ENCODE peak calls at places on chromosomes 12 and 14, in nine cellular contexts. One of them, this sample, is unnamed.
A peak's percentile ranks its signal among the peaks of the same experiment; 100 is the strongest.

GRCh38 chr14:92472860-92473259 is 40.7 kb upstream of the RIN3 start:
- DNase-seq in natural killer cell: no peak
- DNase-seq in neural crest cell: no peak
- DNase-seq in B cell: peak; percentile 36
- DNase-seq in mucosa of descending colon: no peak
- DNase-seq in RWPE1: no peak
- DNase-seq in lower lobe of right lung: no peak
- DNase-seq in AG09319: no peak
- DNase-seq in cardiac fibroblast: no peak
- DNase-seq in this sample: no peak

GRCh38 chr14:102020058-102020971 is 55.9 kb downstream of the DYNC1H1 start:
- DNase-seq in B cell: no peak
- DNase-seq in mucosa of descending colon: no peak
- DNase-seq in neural crest cell: no peak
- DNase-seq in cardiac fibroblast: no peak
- DNase-seq in lower lobe of right lung: no peak
- DNase-seq in AG09319: peak; percentile 38
- DNase-seq in RWPE1: no peak
- DNase-seq in natural killer cell: no peak
- DNase-seq in this sample: no peak

GRCh38 chr12:123165537-123165936 is 14.6 kb upstream of the PITPNM2 start:
- DNase-seq in mucosa of descending colon: no peak
- DNase-seq in AG09319: no peak
- DNase-seq in B cell: no peak
- DNase-seq in natural killer cell: no peak
- DNase-seq in RWPE1: no peak
- DNase-seq in cardiac fibroblast: no peak
- DNase-seq in neural crest cell: no peak
- DNase-seq in lower lobe of right lung: no peak
- DNase-seq in this sample: no peak

GRCh38 chr14:55233591-55233990 is 37.6 kb upstream of the FBXO34 start:
- DNase-seq in B cell: no peak
- DNase-seq in AG09319: no peak
- DNase-seq in natural killer cell: no peak
- DNase-seq in cardiac fibroblast: no peak
- DNase-seq in neural crest cell: no peak
- DNase-seq in RWPE1: no peak
- DNase-seq in mucosa of descending colon: no peak
- DNase-seq in lower lobe of right lung: no peak
- DNase-seq in this sample: no peak

GRCh38 chr14:80946187-80946586 is 4.6 kb upstream of the CEP128 start:
- DNase-seq in neural crest cell: no peak
- DNase-seq in RWPE1: no peak
- DNase-seq in AG09319: no peak
- DNase-seq in mucosa of descending colon: no peak
- DNase-seq in B cell: no peak
- DNase-seq in cardiac fibroblast: no peak
- DNase-seq in lower lobe of right lung: no peak
- DNase-seq in natural killer cell: no peak
- DNase-seq in this sample: no peak

GRCh38 chr14:33359288-33359881 is 420.7 kb downstream of the NPAS3 start:
- DNase-seq in AG09319: no peak
- DNase-seq in lower lobe of right lung: no peak
- DNase-seq in B cell: no peak
- DNase-seq in RWPE1: no peak
- DNase-seq in natural killer cell: no peak
- DNase-seq in neural crest cell: no peak
- DNase-seq in mucosa of descending colon: peak; percentile 34
- DNase-seq in cardiac fibroblast: no peak
- DNase-seq in this sample: no peak

GRCh38 chr12:48788522-48788851 is 402 bp downstream of the ADCY6 start:
- DNase-seq in natural killer cell: no peak
- DNase-seq in B cell: no peak
- DNase-seq in cardiac fibroblast: no peak
- DNase-seq in RWPE1: peak; percentile 14
- DNase-seq in mucosa of descending colon: no peak
- DNase-seq in lower lobe of right lung: no peak
- DNase-seq in AG09319: no peak
- DNase-seq in neural crest cell: peak; percentile 16
- DNase-seq in this sample: peak; percentile 43

GRCh38 chr14:93790966-93791365 is 2.7 kb upstream of the PRIMA1 start:
- DNase-seq in natural killer cell: no peak
- DNase-seq in RWPE1: no peak
- DNase-seq in mucosa of descending colon: no peak
- DNase-seq in AG09319: no peak
- DNase-seq in cardiac fibroblast: no peak
- DNase-seq in neural crest cell: no peak
- DNase-seq in B cell: no peak
- DNase-seq in lower lobe of right lung: no peak
- DNase-seq in this sample: no peak

GRCh38 chr12:6963016-6963731 is 7.3 kb downstream of the PHB2 start:
- DNase-seq in cardiac fibroblast: no peak
- DNase-seq in natural killer cell: no peak
- DNase-seq in lower lobe of right lung: peak; percentile 93
- DNase-seq in mucosa of descending colon: peak; percentile 97
- DNase-seq in B cell: no peak
- DNase-seq in RWPE1: peak; percentile 88
- DNase-seq in AG09319: no peak
- DNase-seq in neural crest cell: no peak
- DNase-seq in this sample: peak; percentile 74

GRCh38 chr14:76768201-76768656 is 7.0 kb downstream of the VASH1 start:
- DNase-seq in lower lobe of right lung: peak; percentile 84
- DNase-seq in AG09319: no peak
- DNase-seq in neural crest cell: no peak
- DNase-seq in mucosa of descending colon: peak; percentile 38
- DNase-seq in B cell: no peak
- DNase-seq in natural killer cell: peak; percentile 59
- DNase-seq in RWPE1: no peak
- DNase-seq in cardiac fibroblast: peak; percentile 54
- DNase-seq in this sample: no peak

GRCh38 chr14:56585461-56586084 is 6.0 kb downstream of the TMEM260 start:
- DNase-seq in mucosa of descending colon: no peak
- DNase-seq in natural killer cell: no peak
- DNase-seq in neural crest cell: no peak
- DNase-seq in B cell: no peak
- DNase-seq in cardiac fibroblast: no peak
- DNase-seq in AG09319: no peak
- DNase-seq in lower lobe of right lung: no peak
- DNase-seq in RWPE1: no peak
- DNase-seq in this sample: no peak

GRCh38 chr14:29821665-29822429 is 105.8 kb downstream of the PRKD1 start:
- DNase-seq in B cell: no peak
- DNase-seq in AG09319: no peak
- DNase-seq in lower lobe of right lung: no peak
- DNase-seq in cardiac fibroblast: no peak
- DNase-seq in mucosa of descending colon: no peak
- DNase-seq in neural crest cell: no peak
- DNase-seq in RWPE1: no peak
- DNase-seq in natural killer cell: no peak
- DNase-seq in this sample: no peak

GRCh38 chr12:74381968-74382367 is 155.7 kb upstream of the ATXN7L3B start:
- DNase-seq in mucosa of descending colon: no peak
- DNase-seq in B cell: no peak
- DNase-seq in RWPE1: no peak
- DNase-seq in natural killer cell: no peak
- DNase-seq in cardiac fibroblast: no peak
- DNase-seq in neural crest cell: no peak
- DNase-seq in AG09319: no peak
- DNase-seq in lower lobe of right lung: no peak
- DNase-seq in this sample: no peak

GRCh38 chr14:68449565-68450295 is 343.1 kb downstream of the ZFP36L1 start:
- DNase-seq in mucosa of descending colon: no peak
- DNase-seq in RWPE1: no peak
- DNase-seq in lower lobe of right lung: no peak
- DNase-seq in neural crest cell: no peak
- DNase-seq in AG09319: no peak
- DNase-seq in cardiac fibroblast: no peak
- DNase-seq in natural killer cell: no peak
- DNase-seq in B cell: no peak
- DNase-seq in this sample: no peak

GRCh38 chr12:118360785-118361404 is 11.8 kb downstream of the TAOK3 start:
- DNase-seq in AG09319: peak; percentile 60
- DNase-seq in natural killer cell: no peak
- DNase-seq in RWPE1: peak; percentile 59
- DNase-seq in B cell: no peak
- DNase-seq in lower lobe of right lung: no peak
- DNase-seq in cardiac fibroblast: peak; percentile 49
- DNase-seq in neural crest cell: no peak
- DNase-seq in mucosa of descending colon: no peak
- DNase-seq in this sample: no peak

DNA sequence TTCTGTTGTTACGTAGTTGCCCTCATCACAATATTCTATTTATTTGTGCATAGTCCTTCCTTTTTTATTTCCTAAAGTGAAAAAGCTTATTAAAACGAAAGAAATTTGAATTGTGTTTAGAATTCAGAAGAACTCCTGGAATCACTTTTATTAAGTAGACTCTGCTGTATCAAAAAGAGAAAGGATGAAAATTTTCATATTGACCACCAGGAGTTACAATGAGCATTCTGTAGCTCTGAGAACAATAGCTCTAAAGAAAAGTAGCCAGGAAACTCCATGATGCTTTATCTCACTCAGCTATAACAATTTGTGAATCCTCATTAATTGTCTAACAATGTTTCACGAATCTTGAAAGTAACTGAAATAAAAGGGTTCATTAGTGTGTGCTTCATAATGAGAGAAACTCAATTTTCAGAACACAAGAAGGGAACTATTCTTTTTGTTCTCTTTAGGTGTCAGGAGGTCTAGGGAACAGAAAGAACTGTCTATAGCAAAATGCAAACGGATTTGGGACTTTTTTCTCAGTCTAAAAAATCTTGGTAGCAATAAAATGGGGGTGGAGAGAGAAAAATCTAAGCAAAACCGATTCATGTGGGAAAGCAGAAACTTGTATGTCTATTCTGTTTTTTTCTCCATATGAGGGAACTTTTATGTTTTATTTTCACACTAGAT is 19.3 kb downstream of the ASCL1 start:
- DNase-seq in mucosa of descending colon: no peak
- DNase-seq in natural killer cell: no peak
- DNase-seq in RWPE1: no peak
- DNase-seq in lower lobe of right lung: no peak
- DNase-seq in B cell: no peak
- DNase-seq in neural crest cell: no peak
- DNase-seq in cardiac fibroblast: no peak
- DNase-seq in AG09319: no peak
- DNase-seq in this sample: no peak
- TF ChIP-seq CTCF in mucosa of descending colon: no peak
- TF ChIP-seq CTCF in natural killer cell: no peak
- TF ChIP-seq CTCF in RWPE1: no peak
- TF ChIP-seq CTCF in lower lobe of right lung: no peak
- TF ChIP-seq CTCF in B cell: no peak
- TF ChIP-seq CTCF in neural crest cell: peak; percentile 54
- TF ChIP-seq CTCF in cardiac fibroblast: no peak
- TF ChIP-seq CTCF in AG09319: no peak
- TF ChIP-seq CTCF in this sample: peak; percentile 29

DNA sequence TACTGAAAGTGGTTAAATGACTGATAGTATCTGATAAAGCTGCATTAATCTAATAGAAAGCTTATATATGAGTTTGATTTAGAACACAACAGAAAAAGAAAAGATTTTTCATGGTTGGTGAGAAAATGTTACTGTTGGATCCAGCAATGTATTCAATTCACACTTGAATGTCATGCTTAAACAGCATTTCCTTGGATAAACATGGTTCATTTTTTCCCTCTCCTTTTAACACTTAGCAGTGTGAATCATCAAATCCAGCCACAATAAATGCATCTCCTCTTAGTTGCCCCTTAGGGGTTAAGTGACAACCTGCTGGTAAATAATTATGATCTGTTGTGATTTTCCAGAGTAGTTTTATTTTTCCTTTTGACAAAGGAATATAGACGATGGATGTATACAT is 74.9 kb upstream of the GRIP1 start:
- DNase-seq in AG09319: no peak
- DNase-seq in B cell: no peak
- DNase-seq in natural killer cell: no peak
- DNase-seq in mucosa of descending colon: no peak
- DNase-seq in neural crest cell: no peak
- DNase-seq in RWPE1: no peak
- DNase-seq in lower lobe of right lung: no peak
- DNase-seq in cardiac fibroblast: no peak
- DNase-seq in this sample: no peak
- TF ChIP-seq CTCF in AG09319: no peak
- TF ChIP-seq CTCF in B cell: no peak
- TF ChIP-seq CTCF in natural killer cell: no peak
- TF ChIP-seq CTCF in mucosa of descending colon: no peak
- TF ChIP-seq CTCF in neural crest cell: no peak
- TF ChIP-seq CTCF in RWPE1: no peak
- TF ChIP-seq CTCF in lower lobe of right lung: no peak
- TF ChIP-seq CTCF in cardiac fibroblast: no peak
- TF ChIP-seq CTCF in this sample: no peak

DNA sequence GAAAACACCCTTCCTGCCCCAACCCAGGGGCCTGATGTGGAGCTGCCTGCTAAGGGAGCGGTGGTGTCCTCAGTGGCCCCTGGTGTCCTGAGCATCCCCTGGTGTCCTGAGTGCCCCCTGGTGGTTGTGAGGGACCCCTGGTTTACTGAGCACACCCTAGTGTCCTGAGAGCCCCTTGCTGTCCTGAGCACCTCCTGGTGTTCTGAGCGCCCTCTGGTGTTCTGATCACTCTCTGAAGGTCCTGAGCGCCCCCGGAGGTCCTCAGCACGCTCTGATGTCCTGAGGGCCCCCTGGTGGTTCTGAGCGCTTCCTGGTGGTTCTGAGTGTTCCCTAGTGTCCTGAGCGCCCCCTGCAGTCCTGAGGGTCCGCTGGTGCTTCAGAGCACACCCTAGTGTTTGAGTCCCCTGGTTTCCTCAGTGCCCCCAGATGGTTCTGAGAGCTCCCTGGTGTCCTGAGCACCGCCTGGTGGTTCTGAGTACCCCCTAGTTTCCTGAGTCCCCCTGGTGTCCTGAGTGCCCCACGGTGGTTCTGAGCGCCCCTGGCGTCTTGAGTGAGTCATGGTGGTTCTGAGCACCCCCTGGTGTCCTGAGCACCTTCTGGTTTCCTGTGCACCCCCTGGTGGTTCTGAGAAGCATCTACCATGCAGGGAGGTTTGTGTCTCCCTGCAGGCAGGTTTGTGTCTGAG is 1004.2 kb downstream of the TMEM121 start:
- DNase-seq in mucosa of descending colon: peak; percentile 21
- DNase-seq in B cell: peak; percentile 59
- DNase-seq in RWPE1: no peak
- DNase-seq in cardiac fibroblast: no peak
- DNase-seq in lower lobe of right lung: no peak
- DNase-seq in neural crest cell: no peak
- DNase-seq in natural killer cell: peak; percentile 28
- DNase-seq in AG09319: no peak
- DNase-seq in this sample: no peak
- TF ChIP-seq CTCF in mucosa of descending colon: no peak
- TF ChIP-seq CTCF in B cell: peak; percentile 63
- TF ChIP-seq CTCF in RWPE1: no peak
- TF ChIP-seq CTCF in cardiac fibroblast: no peak
- TF ChIP-seq CTCF in lower lobe of right lung: no peak
- TF ChIP-seq CTCF in neural crest cell: no peak
- TF ChIP-seq CTCF in natural killer cell: peak; percentile 32
- TF ChIP-seq CTCF in AG09319: no peak
- TF ChIP-seq CTCF in this sample: no peak

DNA sequence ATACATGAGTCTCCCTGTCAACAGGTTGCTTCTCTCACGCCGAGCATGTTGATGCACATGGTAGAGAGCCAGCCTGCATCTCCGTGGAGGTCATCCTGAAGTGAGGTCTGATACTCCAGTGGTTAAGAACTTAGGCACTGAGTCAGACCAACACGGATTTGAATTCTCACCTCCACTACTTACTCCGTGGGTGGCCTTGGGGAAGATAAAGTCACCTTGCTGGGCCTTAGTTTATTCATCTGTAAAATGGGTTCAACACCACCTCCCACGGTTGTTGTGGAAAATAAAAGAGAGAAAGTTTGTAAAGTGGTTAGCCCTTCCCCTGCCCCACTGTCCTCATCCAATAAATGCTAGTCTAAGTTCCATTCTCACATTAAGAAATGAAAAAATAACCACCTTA is 408.9 kb downstream of the MED13L start:
- DNase-seq in mucosa of descending colon: no peak
- DNase-seq in lower lobe of right lung: no peak
- DNase-seq in natural killer cell: no peak
- DNase-seq in cardiac fibroblast: no peak
- DNase-seq in AG09319: no peak
- DNase-seq in B cell: no peak
- DNase-seq in neural crest cell: no peak
- DNase-seq in RWPE1: no peak
- DNase-seq in this sample: no peak
- TF ChIP-seq CTCF in mucosa of descending colon: no peak
- TF ChIP-seq CTCF in lower lobe of right lung: no peak
- TF ChIP-seq CTCF in natural killer cell: no peak
- TF ChIP-seq CTCF in cardiac fibroblast: no peak
- TF ChIP-seq CTCF in AG09319: no peak
- TF ChIP-seq CTCF in B cell: no peak
- TF ChIP-seq CTCF in neural crest cell: no peak
- TF ChIP-seq CTCF in RWPE1: no peak
- TF ChIP-seq CTCF in this sample: no peak

This sample was measured in mesothelial cell of epicardium.